ENCODE peak calls at places on chromosomes 1 and 21, in six cellular contexts. L, K, N, U, O and C are unnamed samples.

GRCh38 chr1:41547781-41548560 is 63.5 kb upstream of the EDN2 start:
- DNase-seq in L (no peak), K (no peak), N (no peak), U (peak), O (peak), C (no peak)

GRCh38 chr1:99661780-99662179 is 15.9 kb downstream of the PALMD start:
- DNase-seq in L (no peak), K (no peak), N (no peak), U (no peak), O (no peak), C (no peak)

GRCh38 chr1:19698181-19698580 is 33.5 kb downstream of the HTR6 start:
- DNase-seq in L (no peak), K (no peak), N (no peak), U (no peak), O (no peak), C (no peak)

GRCh38 chr1:236207569-236207968 is 65.2 kb downstream of the GPR137B start:
- DNase-seq in L (no peak), K (no peak), N (no peak), U (no peak), O (no peak), C (no peak)

GRCh38 chr21:31630062-31630711 is 29.3 kb upstream of the SOD1 start:
- DNase-seq in L (no peak), K (no peak), N (peak), U (no peak), O (peak), C (peak)

GRCh38 chr1:76068953-76069561 is 5.5 kb upstream of the ST6GALNAC3 start:
- DNase-seq in L (no peak), K (no peak), N (no peak), U (no peak), O (no peak), C (no peak)

GRCh38 chr21:37792046-37792445 is 124.2 kb downstream of the KCNJ6 start:
- DNase-seq in L (no peak), K (no peak), N (peak), U (no peak), O (no peak), C (peak)

GRCh38 chr1:212285685-212286436 is 651 bp downstream of the PPP2R5A start:
- DNase-seq in L (peak), K (peak), N (peak), U (peak), O (peak), C (peak)

GRCh38 chr1:197774691-197775281 is 494 bp downstream of the DENND1B start:
- DNase-seq in L (no peak), K (no peak), N (peak), U (no peak), O (peak), C (peak)

GRCh38 chr1:234837713-234838112 is 227.7 kb upstream of the IRF2BP2 start:
- DNase-seq in L (no peak), K (no peak), N (no peak), U (peak), O (no peak), C (no peak)

GRCh38 chr1:181127898-181128453 is 39.5 kb downstream of the IER5 start:
- DNase-seq in L (no peak), K (no peak), N (no peak), U (no peak), O (no peak), C (no peak)

GRCh38 chr1:64082459-64082858 is 121.0 kb upstream of the UBE2U start:
- DNase-seq in L (no peak), K (no peak), N (peak), U (no peak), O (peak), C (peak)

GRCh38 chr21:34352556-34352955 is 11.2 kb upstream of the KCNE2 start:
- DNase-seq in L (no peak), K (no peak), N (no peak), U (no peak), O (no peak), C (no peak)

GRCh38 chr1:83086346-83086745 is 912.6 kb downstream of the TTLL7 start:
- DNase-seq in L (no peak), K (no peak), N (no peak), U (no peak), O (peak), C (no peak)

GRCh38 chr1:225695578-225696332 is 42.8 kb upstream of the ENAH start:
- DNase-seq in L (no peak), K (no peak), N (peak), U (no peak), O (peak), C (peak)

GRCh38 chr1:46370214-46370633 is 23.9 kb upstream of the FAAH start:
- DNase-seq in L (no peak), K (no peak), N (peak), U (no peak), O (peak), C (peak)

GRCh38 chr1:87852410-87853202 is 523.9 kb downstream of the LMO4 start:
- DNase-seq in L (no peak), K (no peak), N (no peak), U (no peak), O (no peak), C (no peak)

GRCh38 chr21:33039542-33039941 is 13.8 kb downstream of the OLIG2 start:
- DNase-seq in L (peak), K (no peak), N (no peak), U (no peak), O (no peak), C (no peak)

GRCh38 chr1:2990376-2991115 is 30.7 kb upstream of the ACTRT2 start:
- DNase-seq in L (no peak), K (no peak), N (no peak), U (peak), O (no peak), C (no peak)

GRCh38 chr1:172273668-172274396 is 146.7 kb upstream of the C1orf105 start:
- DNase-seq in L (no peak), K (no peak), N (no peak), U (no peak), O (no peak), C (no peak)

GRCh38 chr1:162632234-162632666 is at the start of gene DDR2:
- DNase-seq in L (peak), K (peak), N (peak), U (peak), O (no peak), C (peak)

GRCh38 chr1:60866884-60867648 is 215.3 kb upstream of the NFIA start:
- DNase-seq in L (no peak), K (no peak), N (no peak), U (no peak), O (no peak), C (peak)

GRCh38 chr1:213987876-213988638 is at the start of gene PROX1:
- DNase-seq in L (peak), K (peak), N (peak), U (peak), O (peak), C (peak)

GRCh38 chr1:237932806-237933205 is 42.1 kb upstream of the ZP4 start:
- DNase-seq in L (no peak), K (no peak), N (no peak), U (no peak), O (peak), C (peak)

GRCh38 chr1:179369751-179370341 is 4.1 kb downstream of the AXDND1 start:
- DNase-seq in L (peak), K (no peak), N (peak), U (no peak), O (peak), C (peak)

GRCh38 chr1:4944911-4945310 is 290.5 kb downstream of the AJAP1 start:
- DNase-seq in L (no peak), K (no peak), N (no peak), U (peak), O (no peak), C (no peak)

GRCh38 chr1:244945109-244945671 is 80.8 kb upstream of the HNRNPU start:
- DNase-seq in L (no peak), K (no peak), N (no peak), U (no peak), O (no peak), C (no peak)

GRCh38 chr1:200365897-200366426 is 43.9 kb downstream of the ZNF281 start:
- DNase-seq in L (no peak), K (no peak), N (peak), U (no peak), O (no peak), C (no peak)

GRCh38 chr1:231419147-231419546 is 2.9 kb downstream of the EGLN1 start:
- DNase-seq in L (no peak), K (no peak), N (no peak), U (no peak), O (peak), C (no peak)

GRCh38 chr1:70902211-70902610 is 145.4 kb downstream of the PTGER3 start:
- DNase-seq in L (no peak), K (no peak), N (no peak), U (no peak), O (no peak), C (no peak)

GRCh38 chr21:38212716-38213115 is 44.1 kb upstream of the KCNJ15 start:
- DNase-seq in L (no peak), K (no peak), N (no peak), U (no peak), O (no peak), C (no peak)

GRCh38 chr1:45304311-45305081 is 22.2 kb upstream of the HPDL start:
- DNase-seq in L (no peak), K (no peak), N (peak), U (peak), O (no peak), C (peak)